ENCODE peak calls at places on chromosomes 3 and 15, in four cellular contexts. Y is left ventricle myocardium inferior, F is body of pancreas, J is brain microvascular endothelial cell. D is an unnamed sample.
A peak's percentile ranks its signal among the peaks of the same experiment; 100 is the strongest.

GRCh38 chr15:29099131-29099880 is 170.3 kb downstream of the NSMCE3 start:
- DNase-seq in Y (no peak), F (peak; percentile 5), J (no peak), D (no peak)

GRCh38 chr3:187770224-187770623 is 25.0 kb upstream of the BCL6 start:
- DNase-seq in Y (no peak), F (no peak), J (no peak), D (no peak)

GRCh38 chr15:47685141-47685870 is 32.0 kb upstream of the SEMA6D start:
- DNase-seq in Y (no peak), F (no peak), J (no peak), D (peak; percentile 70)

GRCh38 chr15:68536331-68537095 is 42.3 kb upstream of the CORO2B start:
- DNase-seq in Y (no peak), F (no peak), J (peak; percentile 91), D (no peak)

GRCh38 chr3:194933465-194933864 is 247.8 kb downstream of the FAM43A start:
- DNase-seq in Y (no peak), F (no peak), J (no peak), D (no peak)

GRCh38 chr3:172076212-172076611 is 36.8 kb downstream of the FNDC3B start:
- DNase-seq in Y (no peak), F (no peak), J (no peak), D (no peak)

GRCh38 chr3:49769926-49770325 is 16.4 kb downstream of the IP6K1 start:
- DNase-seq in Y (no peak), F (no peak), J (no peak), D (no peak)

GRCh38 chr3:100963041-100963440 is 30.2 kb downstream of the ABI3BP start:
- DNase-seq in Y (no peak), F (no peak), J (no peak), D (no peak)

GRCh38 chr3:127286571-127287140 is 1.2 kb downstream of the PRR20G start:
- DNase-seq in Y (no peak), F (no peak), J (peak; percentile 12), D (peak; percentile 74)

GRCh38 chr3:79247367-79248103 is 520.3 kb downstream of the ROBO1 start:
- DNase-seq in Y (no peak), F (no peak), J (peak; percentile 44), D (no peak)

GRCh38 chr3:5431811-5432378 is 244.4 kb downstream of the EDEM1 start:
- DNase-seq in Y (no peak), F (no peak), J (no peak), D (no peak)

GRCh38 chr15:79373068-79373467 is 59.1 kb upstream of the MINAR1 start:
- DNase-seq in Y (no peak), F (no peak), J (no peak), D (no peak)

GRCh38 chr15:61832223-61832622 is 228.0 kb downstream of the VPS13C start:
- DNase-seq in Y (no peak), F (no peak), J (no peak), D (no peak)

GRCh38 chr3:157166115-157166514 is 6.2 kb upstream of the CCNL1 start:
- DNase-seq in Y (no peak), F (no peak), J (no peak), D (no peak)

GRCh38 chr3:109265300-109265699 is 51.0 kb downstream of the DPPA2 start:
- DNase-seq in Y (no peak), F (no peak), J (peak; percentile 23), D (no peak)

GRCh38 chr15:51104512-51104911 is 9.8 kb upstream of the TNFAIP8L3 start:
- DNase-seq in Y (peak; percentile 45), F (peak; percentile 35), J (no peak), D (no peak)

GRCh38 chr15:55909036-55909811 is 84.2 kb downstream of the NEDD4 start:
- DNase-seq in Y (no peak), F (no peak), J (peak; percentile 34), D (peak; percentile 16)

GRCh38 chr3:101119535-101119934 is 126.3 kb upstream of the ABI3BP start:
- DNase-seq in Y (no peak), F (no peak), J (peak; percentile 35), D (peak; percentile 6)

GRCh38 chr15:49103002-49103401 is 52.4 kb downstream of the COPS2 start:
- DNase-seq in Y (no peak), F (no peak), J (peak; percentile 60), D (no peak)

GRCh38 chr3:175941352-175941751 is 1082.2 kb downstream of the NAALADL2 start:
- DNase-seq in Y (no peak), F (no peak), J (no peak), D (no peak)

GRCh38 chr3:136070953-136071949 is 105.7 kb downstream of the PPP2R3A start:
- DNase-seq in Y (peak; percentile 22), F (no peak), J (peak; percentile 18), D (no peak)
- H3K27ac ChIP-seq in Y (peak overlapping the region; percentile 80), F (no peak overlapping the region), J (peak overlapping the region; percentile 51), D (peak overlapping the region; percentile 48)

DNA sequence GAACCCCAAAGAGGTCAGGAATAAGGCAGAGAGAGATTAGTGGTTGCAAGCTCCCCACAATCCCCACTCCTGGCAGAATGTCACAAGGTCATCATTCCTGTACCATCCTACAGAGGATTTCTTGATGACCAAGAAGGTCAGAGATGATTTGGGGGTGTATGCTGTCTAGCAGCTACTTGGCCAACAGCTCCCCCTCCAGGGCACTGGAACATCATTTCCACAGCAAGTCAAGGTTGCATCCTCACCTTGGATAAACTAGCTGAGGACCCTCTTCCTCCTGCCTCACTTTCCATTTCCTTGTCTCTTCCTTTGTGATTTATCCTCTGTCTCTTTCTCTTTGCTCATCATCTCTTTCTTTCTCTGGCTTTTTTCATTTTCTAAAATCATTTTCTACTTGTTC is 106.3 kb downstream of the PROS1 start:
- DNase-seq in Y (no peak), F (no peak), J (no peak), D (no peak)
- TF ChIP-seq CTCF in Y (no peak), F (no peak), J (no peak), D (no peak)

GRCh38 chr3:140247775-140248174 is 312.8 kb downstream of the CLSTN2 start:
- DNase-seq in Y (no peak), F (no peak), J (no peak), D (no peak)

GRCh38 chr3:140243536-140243935 is 308.6 kb downstream of the CLSTN2 start:
- DNase-seq in Y (no peak), F (no peak), J (no peak), D (no peak)

GRCh38 chr3:140249188-140249587 is 314.2 kb downstream of the CLSTN2 start:
- DNase-seq in Y (no peak), F (no peak), J (no peak), D (no peak)

GRCh38 chr3:140244893-140245292 is 309.9 kb downstream of the CLSTN2 start:
- DNase-seq in Y (no peak), F (no peak), J (no peak), D (no peak)

DNA sequence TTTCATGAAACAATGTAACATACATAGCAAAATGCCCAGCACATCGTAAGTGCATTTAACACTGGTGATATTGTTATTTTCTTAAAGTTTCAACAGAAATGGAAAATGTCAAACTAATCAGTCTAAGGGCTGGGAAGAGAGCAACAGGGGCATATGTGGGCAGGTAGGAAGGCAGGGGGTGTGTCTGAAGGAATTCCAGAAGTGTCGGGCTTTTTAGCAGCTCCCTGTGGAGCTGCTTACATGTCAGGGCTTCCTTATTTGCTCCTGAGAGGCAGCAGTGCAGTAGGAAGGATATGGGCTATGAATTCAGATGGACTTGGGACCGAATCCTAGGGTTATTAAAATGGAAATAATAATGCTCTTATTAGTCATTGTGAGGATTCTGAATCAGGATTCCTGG is 311.6 kb downstream of the CLSTN2 start:
- DNase-seq in Y (no peak), F (no peak), J (no peak), D (no peak)
- H3K27ac ChIP-seq in Y (no peak overlapping the region), F (no peak overlapping the region), J (no peak overlapping the region), D (no peak overlapping the region)

DNA sequence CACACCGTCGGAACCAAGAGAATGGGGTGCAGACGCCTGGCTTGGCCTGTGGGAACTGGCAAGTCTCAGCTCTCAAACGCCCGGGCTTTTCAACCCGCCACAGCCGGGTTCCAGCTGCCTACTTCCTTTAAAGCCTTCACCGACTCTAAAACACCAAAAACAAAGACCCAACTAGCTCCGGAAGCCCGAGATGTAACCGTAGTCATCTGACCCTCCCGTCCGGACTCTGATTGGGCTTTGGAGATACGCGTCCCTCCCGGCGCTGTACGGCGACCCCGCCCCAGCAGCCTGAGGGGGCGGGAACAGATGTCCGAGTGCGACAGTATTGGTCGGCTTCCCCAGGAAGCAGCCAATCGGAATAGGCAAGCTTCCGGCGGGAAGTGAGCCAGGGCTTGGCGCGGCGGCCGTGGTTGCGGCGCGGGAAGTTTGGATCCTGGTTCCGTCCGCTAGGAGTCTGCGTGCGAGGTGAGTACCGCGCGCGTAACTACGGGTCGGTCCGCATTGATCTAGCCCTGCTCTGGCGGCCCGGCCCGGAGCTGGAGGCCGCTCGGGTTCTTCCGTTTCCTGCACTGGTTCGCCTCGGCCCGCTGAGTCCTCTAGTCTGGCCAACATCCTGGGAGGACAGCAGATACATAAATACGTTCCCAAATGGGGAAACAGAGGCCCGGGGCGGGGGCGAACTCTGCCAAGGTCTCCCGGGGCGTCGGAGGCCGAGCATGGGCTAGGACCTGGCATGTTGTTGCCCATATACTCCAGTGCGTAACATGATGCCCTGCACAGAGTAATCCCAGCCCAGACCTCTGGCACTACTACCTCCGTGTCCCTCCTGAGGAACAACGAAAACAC is at the start of gene BLM:
- DNase-seq in Y (peak; percentile 95), F (peak; percentile 96), J (peak; percentile 96), D (peak; percentile 100)
- TF ChIP-seq CTCF in Y (peak; percentile 69), F (peak; percentile 34), J (peak; percentile 55), D (peak; percentile 43)

DNA sequence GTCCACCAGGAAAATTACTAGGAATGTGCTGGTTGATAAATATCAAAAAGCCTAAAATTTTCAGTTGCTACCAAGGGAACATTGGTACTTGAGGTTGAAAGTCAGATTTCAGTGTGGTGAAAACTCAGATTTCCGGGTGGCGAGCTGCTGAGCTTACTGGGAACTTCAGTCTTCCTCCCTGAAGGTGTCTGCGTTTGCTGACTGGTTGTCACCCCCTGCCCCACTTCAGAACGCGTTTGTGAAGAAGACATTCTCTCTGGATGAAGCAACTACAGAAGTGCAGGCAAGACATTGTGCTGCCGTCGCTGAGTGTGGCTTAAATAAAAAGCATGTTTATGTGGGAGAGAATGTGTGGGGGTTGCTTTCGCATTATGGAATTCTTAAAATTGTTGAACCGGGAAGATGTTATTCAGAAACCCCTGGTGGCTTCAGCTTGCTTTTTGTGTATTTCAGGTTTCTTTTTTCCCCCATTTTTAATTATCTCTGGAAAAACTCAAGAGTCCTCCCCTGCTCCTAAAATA is 7.1 kb downstream of the FAM81A start:
- DNase-seq in Y (no peak), F (no peak), J (no peak), D (no peak)
- H3K27ac ChIP-seq in Y (no peak overlapping the region), F (no peak overlapping the region), J (no peak overlapping the region), D (no peak overlapping the region)

DNA sequence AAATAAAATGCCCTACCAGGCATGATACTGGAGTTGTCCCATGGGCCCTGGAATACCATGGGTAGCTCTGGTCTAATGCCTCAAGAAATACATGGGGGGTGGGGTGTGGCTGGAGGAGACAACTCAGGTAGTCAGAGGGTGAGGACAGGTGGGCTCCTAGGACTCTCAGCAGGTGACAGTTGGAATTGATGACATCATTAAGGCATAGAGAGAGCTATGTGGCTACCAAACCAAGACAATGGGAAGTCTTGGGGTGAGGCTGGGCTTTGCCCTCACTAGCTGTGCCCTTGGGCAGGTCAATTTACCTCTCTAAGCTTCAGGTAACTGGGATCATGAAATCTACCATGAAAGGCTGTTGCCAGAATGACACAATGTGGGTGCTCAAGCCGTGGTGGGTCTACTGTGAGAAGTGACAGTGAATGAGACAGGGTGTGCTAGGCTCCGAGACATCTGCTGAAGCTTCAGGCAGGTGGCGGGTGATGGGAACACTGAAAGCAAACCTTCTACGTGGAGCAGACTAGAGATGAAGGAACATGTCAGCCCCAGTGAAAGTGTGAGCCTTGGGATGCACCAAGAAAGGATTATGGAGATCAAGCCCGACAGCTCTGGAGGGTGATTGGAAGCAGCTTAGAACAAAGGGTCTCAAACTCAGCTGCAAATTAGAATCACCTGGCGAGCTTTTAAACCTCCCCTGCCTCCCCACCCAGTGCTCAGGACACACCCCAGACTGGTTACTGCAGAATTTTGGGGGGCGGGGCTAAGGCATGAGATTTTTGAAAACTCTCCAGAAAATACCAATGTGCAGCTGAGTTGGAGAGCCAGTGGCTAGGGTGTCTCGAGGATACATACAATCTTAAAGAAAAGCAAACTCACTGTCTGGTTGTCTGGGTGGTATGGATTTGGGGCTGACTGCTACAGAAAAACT is 21.5 kb downstream of the SLC6A20 start:
- DNase-seq in Y (no peak), F (no peak), J (no peak), D (no peak)
- TF ChIP-seq CTCF in Y (no peak), F (no peak), J (no peak), D (no peak)

D was measured in RWPE1.